ENCODE peak calls at places on chromosomes 1 and 21, in nine cellular contexts. One of them, this sample, is unnamed.

GRCh38 chr21:16082038-16082816 is 352.4 kb downstream of the USP25 start:
- DNase-seq in HCT116: no peak
- DNase-seq in SK-N-SH: no peak
- DNase-seq in GM12878: no peak
- DNase-seq in stomach: no peak
- DNase-seq in K562: no peak
- DNase-seq in prostate gland: no peak
- DNase-seq in GM23338: peak; percentile 47
- DNase-seq in breast epithelium: no peak
- DNase-seq in this sample: no peak

GRCh38 chr1:160707171-160708109 is 4.2 kb downstream of the CD48 start:
- DNase-seq in HCT116: no peak
- DNase-seq in SK-N-SH: no peak
- DNase-seq in GM12878: no peak
- DNase-seq in stomach: no peak
- DNase-seq in K562: no peak
- DNase-seq in prostate gland: no peak
- DNase-seq in GM23338: no peak
- DNase-seq in breast epithelium: no peak
- DNase-seq in this sample: no peak

GRCh38 chr1:155255243-155256100 is at the start of gene ENTREP3:
- DNase-seq in HCT116: no peak
- DNase-seq in SK-N-SH: peak; percentile 97
- DNase-seq in GM12878: no peak
- DNase-seq in stomach: peak; percentile 86
- DNase-seq in K562: peak; percentile 94
- DNase-seq in prostate gland: peak; percentile 89
- DNase-seq in GM23338: peak; percentile 96
- DNase-seq in breast epithelium: peak; percentile 87
- DNase-seq in this sample: no peak

GRCh38 chr1:106962591-106962990 is 93.9 kb upstream of the PRMT6 start:
- DNase-seq in HCT116: no peak
- DNase-seq in SK-N-SH: no peak
- DNase-seq in GM12878: no peak
- DNase-seq in stomach: no peak
- DNase-seq in K562: no peak
- DNase-seq in prostate gland: no peak
- DNase-seq in GM23338: no peak
- DNase-seq in breast epithelium: no peak
- DNase-seq in this sample: no peak

GRCh38 chr1:171207377-171207776 is 22.3 kb downstream of the FMO2 start:
- DNase-seq in HCT116: no peak
- DNase-seq in SK-N-SH: no peak
- DNase-seq in GM12878: no peak
- DNase-seq in stomach: no peak
- DNase-seq in K562: no peak
- DNase-seq in prostate gland: no peak
- DNase-seq in GM23338: no peak
- DNase-seq in breast epithelium: no peak
- DNase-seq in this sample: no peak

GRCh38 chr1:201385299-201385891 is 7.9 kb upstream of the TNNT2 start:
- DNase-seq in HCT116: no peak
- DNase-seq in SK-N-SH: peak; percentile 82
- DNase-seq in GM12878: no peak
- DNase-seq in stomach: peak; percentile 85
- DNase-seq in K562: peak; percentile 88
- DNase-seq in prostate gland: peak; percentile 73
- DNase-seq in GM23338: peak; percentile 82
- DNase-seq in breast epithelium: peak; percentile 76
- DNase-seq in this sample: no peak

GRCh38 chr1:22236151-22236550 is 93.3 kb upstream of the WNT4 start:
- DNase-seq in HCT116: no peak
- DNase-seq in SK-N-SH: no peak
- DNase-seq in GM12878: no peak
- DNase-seq in stomach: no peak
- DNase-seq in K562: no peak
- DNase-seq in prostate gland: no peak
- DNase-seq in GM23338: no peak
- DNase-seq in breast epithelium: no peak
- DNase-seq in this sample: no peak

GRCh38 chr1:59025201-59025600 is 241.4 kb upstream of the JUN start:
- DNase-seq in HCT116: no peak
- DNase-seq in SK-N-SH: no peak
- DNase-seq in GM12878: no peak
- DNase-seq in stomach: no peak
- DNase-seq in K562: no peak
- DNase-seq in prostate gland: no peak
- DNase-seq in GM23338: no peak
- DNase-seq in breast epithelium: no peak
- DNase-seq in this sample: no peak

GRCh38 chr1:229408458-229409037 is 25.3 kb downstream of the ACTA1 start:
- DNase-seq in HCT116: no peak
- DNase-seq in SK-N-SH: peak; percentile 79
- DNase-seq in GM12878: no peak
- DNase-seq in stomach: no peak
- DNase-seq in K562: no peak
- DNase-seq in prostate gland: no peak
- DNase-seq in GM23338: peak; percentile 47
- DNase-seq in breast epithelium: no peak
- DNase-seq in this sample: no peak

GRCh38 chr1:14135070-14135469 is 435.1 kb downstream of the PRDM2 start:
- DNase-seq in HCT116: no peak
- DNase-seq in SK-N-SH: no peak
- DNase-seq in GM12878: no peak
- DNase-seq in stomach: no peak
- DNase-seq in K562: no peak
- DNase-seq in prostate gland: no peak
- DNase-seq in GM23338: no peak
- DNase-seq in breast epithelium: no peak
- DNase-seq in this sample: no peak

GRCh38 chr1:11822091-11822490 is 16.1 kb downstream of the CLCN6 start:
- DNase-seq in HCT116: no peak
- DNase-seq in SK-N-SH: no peak
- DNase-seq in GM12878: no peak
- DNase-seq in stomach: no peak
- DNase-seq in K562: no peak
- DNase-seq in prostate gland: no peak
- DNase-seq in GM23338: no peak
- DNase-seq in breast epithelium: peak; percentile 31
- DNase-seq in this sample: no peak

DNA sequence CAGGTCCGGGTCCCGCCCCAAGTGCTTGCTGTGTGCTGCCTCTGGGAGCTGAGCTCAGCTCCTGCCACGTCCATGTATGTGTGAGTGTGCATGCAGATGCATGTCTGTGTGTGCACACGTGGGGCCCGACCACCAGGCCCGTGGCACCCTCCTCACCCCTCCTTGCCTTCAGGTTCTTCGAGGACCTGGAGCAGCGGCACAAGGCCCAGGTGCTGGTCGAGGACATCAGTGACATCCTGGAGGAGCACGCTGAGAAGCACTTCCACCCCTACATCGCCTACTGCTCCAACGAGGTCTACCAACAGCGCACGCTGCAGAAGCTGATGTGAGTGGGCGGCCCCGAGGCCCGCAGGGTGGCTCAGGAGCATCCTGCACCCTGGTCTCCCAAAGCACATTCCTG is 18.4 kb downstream of the ARHGEF16 start:
- DNase-seq in HCT116: no peak
- DNase-seq in SK-N-SH: no peak
- DNase-seq in GM12878: no peak
- DNase-seq in stomach: no peak
- DNase-seq in K562: no peak
- DNase-seq in prostate gland: no peak
- DNase-seq in GM23338: no peak
- DNase-seq in breast epithelium: no peak
- DNase-seq in this sample: no peak
- H3K27me3 ChIP-seq in HCT116: no peaks in the 10 kb centered on the region
- H3K27me3 ChIP-seq in SK-N-SH: no peaks in the 10 kb centered on the region
- H3K27me3 ChIP-seq in GM12878: no peaks in the 10 kb centered on the region
- H3K27me3 ChIP-seq in stomach: peaks cover 53% of the 10 kb centered on the region
- H3K27me3 ChIP-seq in K562: peaks cover 36% of the 10 kb centered on the region
- H3K27me3 ChIP-seq in prostate gland: no peaks in the 10 kb centered on the region
- H3K27me3 ChIP-seq in GM23338: no peaks in the 10 kb centered on the region
- H3K27me3 ChIP-seq in breast epithelium: no peaks in the 10 kb centered on the region
- H3K27me3 ChIP-seq in this sample: no peaks in the 10 kb centered on the region

DNA sequence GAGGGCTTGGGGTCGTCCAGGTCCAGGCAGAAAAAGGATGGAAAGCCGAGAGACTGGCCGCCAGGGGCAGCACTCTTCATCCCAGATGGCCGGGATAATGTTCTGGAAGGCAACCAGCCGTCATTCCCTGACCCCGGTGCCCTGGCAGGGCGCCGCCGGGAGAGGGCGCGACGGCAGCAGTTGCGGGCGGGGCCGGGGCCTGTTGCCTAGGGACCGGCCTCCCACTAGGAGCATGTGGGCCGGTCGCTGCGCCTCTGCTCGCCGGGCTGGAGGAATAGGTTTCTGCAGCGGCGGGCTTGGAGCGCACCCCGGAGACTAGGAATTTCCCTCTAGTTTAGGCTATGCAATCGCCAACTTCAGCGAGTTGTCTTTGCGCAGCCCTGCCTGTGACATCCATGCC is 11.0 kb downstream of the DMRTB1 start:
- DNase-seq in HCT116: peak; percentile 72
- DNase-seq in SK-N-SH: no peak
- DNase-seq in GM12878: no peak
- DNase-seq in stomach: peak; percentile 68
- DNase-seq in K562: peak; percentile 94
- DNase-seq in prostate gland: no peak
- DNase-seq in GM23338: peak; percentile 97
- DNase-seq in breast epithelium: no peak
- DNase-seq in this sample: no peak
- H3K4me1 ChIP-seq in HCT116: peaks cover 3% of the 10 kb centered on the region
- H3K4me1 ChIP-seq in SK-N-SH: peaks cover 7% of the 10 kb centered on the region
- H3K4me1 ChIP-seq in GM12878: no peaks in the 10 kb centered on the region
- H3K4me1 ChIP-seq in stomach: peaks cover 8% of the 10 kb centered on the region
- H3K4me1 ChIP-seq in K562: no peaks in the 10 kb centered on the region
- H3K4me1 ChIP-seq in prostate gland: no peaks in the 10 kb centered on the region
- H3K4me1 ChIP-seq in GM23338: peaks cover 8% of the 10 kb centered on the region
- H3K4me1 ChIP-seq in breast epithelium: no peaks in the 10 kb centered on the region
- H3K4me1 ChIP-seq in this sample: peaks cover 7% of the 10 kb centered on the region

GRCh38 chr1:92084651-92085050 is 4.5 kb downstream of the BTBD8 start:
- DNase-seq in HCT116: no peak
- DNase-seq in SK-N-SH: no peak
- DNase-seq in GM12878: no peak
- DNase-seq in stomach: no peak
- DNase-seq in K562: no peak
- DNase-seq in prostate gland: no peak
- DNase-seq in GM23338: no peak
- DNase-seq in breast epithelium: no peak
- DNase-seq in this sample: no peak

GRCh38 chr1:92076363-92076762 is 1.2 kb upstream of the SETSIP start:
- DNase-seq in HCT116: no peak
- DNase-seq in SK-N-SH: no peak
- DNase-seq in GM12878: no peak
- DNase-seq in stomach: no peak
- DNase-seq in K562: no peak
- DNase-seq in prostate gland: no peak
- DNase-seq in GM23338: no peak
- DNase-seq in breast epithelium: no peak
- DNase-seq in this sample: no peak

GRCh38 chr1:92081031-92081430 is 886 bp downstream of the BTBD8 start:
- DNase-seq in HCT116: no peak
- DNase-seq in SK-N-SH: no peak
- DNase-seq in GM12878: no peak
- DNase-seq in stomach: no peak
- DNase-seq in K562: no peak
- DNase-seq in prostate gland: no peak
- DNase-seq in GM23338: peak; percentile 14
- DNase-seq in breast epithelium: no peak
- DNase-seq in this sample: no peak

GRCh38 chr1:92079441-92079840 is 704 bp upstream of the BTBD8 start:
- DNase-seq in HCT116: no peak
- DNase-seq in SK-N-SH: no peak
- DNase-seq in GM12878: no peak
- DNase-seq in stomach: no peak
- DNase-seq in K562: no peak
- DNase-seq in prostate gland: no peak
- DNase-seq in GM23338: no peak
- DNase-seq in breast epithelium: no peak
- DNase-seq in this sample: no peak

DNA sequence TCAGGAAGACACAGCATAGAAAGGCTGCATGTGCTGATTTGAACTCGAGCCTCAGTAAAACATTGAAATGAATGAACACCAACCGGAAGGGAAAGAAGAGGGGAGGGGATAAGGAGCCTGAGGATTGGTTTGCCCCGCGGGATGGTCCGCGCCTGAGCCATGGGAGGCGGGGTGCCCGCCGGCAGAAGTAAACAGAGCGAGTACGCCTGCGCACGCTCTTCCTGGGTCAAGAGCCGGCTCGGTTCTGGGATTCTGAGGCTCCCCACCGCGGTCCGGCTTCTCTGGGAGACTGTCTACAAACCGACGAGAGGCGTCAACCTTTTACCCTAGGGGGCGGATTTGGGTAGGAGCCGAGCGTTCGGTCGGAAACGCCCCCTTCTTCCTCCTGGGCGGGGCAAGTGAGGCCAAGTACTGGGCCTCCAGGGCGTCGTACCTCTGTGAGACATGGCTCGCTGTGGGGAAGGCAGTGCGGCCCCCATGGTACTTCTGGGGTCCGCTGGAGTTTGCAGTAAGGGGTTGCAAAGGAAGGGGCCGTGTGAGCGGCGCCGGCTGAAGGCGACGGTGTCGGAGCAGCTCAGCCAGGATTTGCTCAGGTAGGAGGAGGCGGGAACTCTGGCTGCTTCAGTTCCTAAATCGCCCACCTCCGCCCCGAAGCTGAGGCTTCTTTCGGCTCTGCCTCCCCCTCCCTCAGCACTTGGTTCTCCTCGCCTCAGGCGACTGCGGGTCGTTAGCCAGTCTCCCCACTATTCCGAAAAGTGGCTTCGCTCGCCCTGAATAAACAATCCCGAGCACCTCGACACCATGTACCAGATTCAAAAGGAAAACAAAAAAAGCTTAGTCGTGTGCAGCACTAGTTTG is at the start of gene BTBD8:
- DNase-seq in HCT116: peak; percentile 66
- DNase-seq in SK-N-SH: peak; percentile 79
- DNase-seq in GM12878: peak; percentile 19
- DNase-seq in stomach: peak; percentile 74
- DNase-seq in K562: peak; percentile 81
- DNase-seq in prostate gland: peak; percentile 64
- DNase-seq in GM23338: peak; percentile 97
- DNase-seq in breast epithelium: peak; percentile 74
- DNase-seq in this sample: peak; percentile 91
- TF ChIP-seq POLR2AphosphoS5 in HCT116: peak; percentile 84
- TF ChIP-seq POLR2AphosphoS5 in SK-N-SH: peak; percentile 62
- TF ChIP-seq POLR2AphosphoS5 in GM12878: no peak
- TF ChIP-seq POLR2AphosphoS5 in stomach: peak; percentile 35
- TF ChIP-seq POLR2AphosphoS5 in K562: peak; percentile 50
- TF ChIP-seq POLR2AphosphoS5 in prostate gland: peak; percentile 78
- TF ChIP-seq POLR2AphosphoS5 in GM23338: peak; percentile 81
- TF ChIP-seq POLR2AphosphoS5 in breast epithelium: peak; percentile 46
- TF ChIP-seq POLR2AphosphoS5 in this sample: peak; percentile 86

DNA sequence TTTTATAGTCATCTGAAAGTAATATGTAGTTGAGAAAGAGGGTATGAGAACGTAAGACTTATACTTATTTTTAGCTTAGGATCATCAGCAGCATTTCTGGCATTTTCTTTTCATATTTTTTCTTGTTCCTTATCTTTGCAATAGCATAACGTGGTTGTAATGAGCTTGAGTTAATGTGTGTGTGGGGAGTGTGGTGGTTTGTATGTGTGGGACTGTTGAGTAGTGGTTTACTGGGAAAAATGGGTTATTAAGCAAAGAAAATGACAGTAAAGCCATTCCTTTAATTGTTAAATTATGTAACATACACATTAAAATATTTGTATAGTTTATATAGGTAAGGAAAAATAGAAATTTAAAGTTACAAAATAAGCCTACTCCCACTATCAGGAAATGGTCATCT is 15.2 kb downstream of the PIP5K1A start:
- DNase-seq in HCT116: no peak
- DNase-seq in SK-N-SH: no peak
- DNase-seq in GM12878: no peak
- DNase-seq in stomach: no peak
- DNase-seq in K562: no peak
- DNase-seq in prostate gland: no peak
- DNase-seq in GM23338: no peak
- DNase-seq in breast epithelium: no peak
- DNase-seq in this sample: no peak
- H3K27me3 ChIP-seq in HCT116: no peaks in the 10 kb centered on the region
- H3K27me3 ChIP-seq in SK-N-SH: no peaks in the 10 kb centered on the region
- H3K27me3 ChIP-seq in GM12878: no peaks in the 10 kb centered on the region
- H3K27me3 ChIP-seq in stomach: no peaks in the 10 kb centered on the region
- H3K27me3 ChIP-seq in K562: no peaks in the 10 kb centered on the region
- H3K27me3 ChIP-seq in prostate gland: no peaks in the 10 kb centered on the region
- H3K27me3 ChIP-seq in GM23338: no peaks in the 10 kb centered on the region
- H3K27me3 ChIP-seq in breast epithelium: no peaks in the 10 kb centered on the region
- H3K27me3 ChIP-seq in this sample: no peaks in the 10 kb centered on the region

This sample was measured in vagina.